ENCODE peak calls at places on chromosomes 2 and 18, in seven cellular contexts. One of them, this sample, is unnamed.

GRCh38 chr2:225190987-225191386 is 148.7 kb upstream of the DOCK10 start:
- DNase-seq in GM12892: no peak
- DNase-seq in IMR-90: peak
- DNase-seq in ovary: no peak
- DNase-seq in breast epithelium: no peak
- DNase-seq in body of pancreas: no peak
- DNase-seq in sigmoid colon: no peak
- DNase-seq in this sample: no peak

GRCh38 chr2:118614856-118615255 is 232.6 kb downstream of the EN1 start:
- DNase-seq in body of pancreas: no peak
- DNase-seq in GM12892: no peak
- DNase-seq in breast epithelium: no peak
- DNase-seq in IMR-90: no peak
- DNase-seq in ovary: no peak
- DNase-seq in sigmoid colon: no peak
- DNase-seq in this sample: no peak

GRCh38 chr2:95012881-95013550 is 12.5 kb upstream of the MAL start:
- DNase-seq in body of pancreas: no peak
- DNase-seq in breast epithelium: no peak
- DNase-seq in IMR-90: no peak
- DNase-seq in sigmoid colon: no peak
- DNase-seq in GM12892: peak
- DNase-seq in ovary: no peak
- DNase-seq in this sample: no peak

GRCh38 chr2:193985272-193985671 is 1671.8 kb upstream of the SLC39A10 start:
- DNase-seq in breast epithelium: no peak
- DNase-seq in IMR-90: no peak
- DNase-seq in sigmoid colon: no peak
- DNase-seq in body of pancreas: no peak
- DNase-seq in GM12892: no peak
- DNase-seq in ovary: no peak
- DNase-seq in this sample: no peak

GRCh38 chr2:17104454-17104853 is 413.8 kb downstream of the RAD51AP2 start:
- DNase-seq in IMR-90: peak
- DNase-seq in ovary: no peak
- DNase-seq in breast epithelium: no peak
- DNase-seq in sigmoid colon: no peak
- DNase-seq in GM12892: no peak
- DNase-seq in body of pancreas: no peak
- DNase-seq in this sample: no peak

GRCh38 chr2:144041612-144042011 is 478.3 kb downstream of the ZEB2 start:
- DNase-seq in IMR-90: no peak
- DNase-seq in GM12892: no peak
- DNase-seq in sigmoid colon: no peak
- DNase-seq in ovary: no peak
- DNase-seq in body of pancreas: no peak
- DNase-seq in breast epithelium: no peak
- DNase-seq in this sample: no peak

GRCh38 chr2:62705859-62706720 is 577 bp downstream of the EHBP1 start:
- DNase-seq in ovary: no peak
- DNase-seq in GM12892: peak
- DNase-seq in IMR-90: peak
- DNase-seq in body of pancreas: peak
- DNase-seq in sigmoid colon: peak
- DNase-seq in breast epithelium: peak
- DNase-seq in this sample: peak

GRCh38 chr2:140157816-140158215 is 1377.6 kb upstream of the NXPH2 start:
- DNase-seq in breast epithelium: no peak
- DNase-seq in sigmoid colon: no peak
- DNase-seq in GM12892: no peak
- DNase-seq in body of pancreas: no peak
- DNase-seq in ovary: no peak
- DNase-seq in IMR-90: no peak
- DNase-seq in this sample: no peak

GRCh38 chr2:153622285-153622684 is 143.7 kb upstream of the RPRM start:
- DNase-seq in body of pancreas: no peak
- DNase-seq in breast epithelium: no peak
- DNase-seq in sigmoid colon: no peak
- DNase-seq in GM12892: no peak
- DNase-seq in IMR-90: no peak
- DNase-seq in ovary: no peak
- DNase-seq in this sample: no peak

GRCh38 chr2:52253605-52254004 is 1221.7 kb upstream of the NRXN1 start:
- DNase-seq in body of pancreas: no peak
- DNase-seq in IMR-90: peak
- DNase-seq in sigmoid colon: no peak
- DNase-seq in GM12892: no peak
- DNase-seq in breast epithelium: no peak
- DNase-seq in ovary: no peak
- DNase-seq in this sample: no peak

GRCh38 chr18:8776013-8776515 is 70.7 kb downstream of the MTCL1 start:
- DNase-seq in sigmoid colon: no peak
- DNase-seq in breast epithelium: no peak
- DNase-seq in ovary: no peak
- DNase-seq in GM12892: no peak
- DNase-seq in IMR-90: no peak
- DNase-seq in body of pancreas: no peak
- DNase-seq in this sample: no peak

GRCh38 chr2:28137221-28137620 is 246.7 kb downstream of the BABAM2 start:
- DNase-seq in GM12892: no peak
- DNase-seq in sigmoid colon: peak
- DNase-seq in IMR-90: peak
- DNase-seq in body of pancreas: no peak
- DNase-seq in breast epithelium: no peak
- DNase-seq in ovary: no peak
- DNase-seq in this sample: peak

GRCh38 chr2:141641462-141641861 is 489.4 kb downstream of the LRP1B start:
- DNase-seq in IMR-90: peak
- DNase-seq in ovary: no peak
- DNase-seq in breast epithelium: no peak
- DNase-seq in sigmoid colon: no peak
- DNase-seq in GM12892: no peak
- DNase-seq in body of pancreas: no peak
- DNase-seq in this sample: no peak

GRCh38 chr2:139048017-139048416 is 267.8 kb upstream of the NXPH2 start:
- DNase-seq in body of pancreas: no peak
- DNase-seq in IMR-90: no peak
- DNase-seq in GM12892: no peak
- DNase-seq in sigmoid colon: no peak
- DNase-seq in ovary: no peak
- DNase-seq in breast epithelium: no peak
- DNase-seq in this sample: no peak

GRCh38 chr18:76212958-76213357 is 282.1 kb downstream of the ZNF516 start:
- DNase-seq in sigmoid colon: no peak
- DNase-seq in GM12892: no peak
- DNase-seq in ovary: no peak
- DNase-seq in breast epithelium: no peak
- DNase-seq in body of pancreas: no peak
- DNase-seq in IMR-90: no peak
- DNase-seq in this sample: no peak

GRCh38 chr18:79664525-79665125 is 15.0 kb upstream of the CTDP1 start:
- DNase-seq in IMR-90: peak
- DNase-seq in breast epithelium: no peak
- DNase-seq in sigmoid colon: no peak
- DNase-seq in body of pancreas: no peak
- DNase-seq in GM12892: no peak
- DNase-seq in ovary: no peak
- DNase-seq in this sample: no peak

GRCh38 chr18:56460590-56460989 is 177.8 kb downstream of the TXNL1 start:
- DNase-seq in GM12892: no peak
- DNase-seq in sigmoid colon: no peak
- DNase-seq in breast epithelium: no peak
- DNase-seq in IMR-90: no peak
- DNase-seq in ovary: no peak
- DNase-seq in body of pancreas: no peak
- DNase-seq in this sample: no peak

GRCh38 chr18:69969491-69969890 is 21.8 kb upstream of the CD226 start:
- DNase-seq in body of pancreas: no peak
- DNase-seq in breast epithelium: no peak
- DNase-seq in GM12892: no peak
- DNase-seq in IMR-90: no peak
- DNase-seq in ovary: no peak
- DNase-seq in sigmoid colon: no peak
- DNase-seq in this sample: no peak

GRCh38 chr2:64141711-64142405 is 2.4 kb downstream of the PELI1 start:
- DNase-seq in GM12892: no peak
- DNase-seq in body of pancreas: no peak
- DNase-seq in IMR-90: peak
- DNase-seq in ovary: no peak
- DNase-seq in sigmoid colon: no peak
- DNase-seq in breast epithelium: no peak
- DNase-seq in this sample: peak

GRCh38 chr18:28485210-28485801 is 308.4 kb upstream of the CDH2 start:
- DNase-seq in GM12892: no peak
- DNase-seq in body of pancreas: no peak
- DNase-seq in IMR-90: no peak
- DNase-seq in sigmoid colon: no peak
- DNase-seq in breast epithelium: no peak
- DNase-seq in ovary: no peak
- DNase-seq in this sample: no peak

GRCh38 chr2:190984595-190984994 is 29.4 kb downstream of the STAT1 start:
- DNase-seq in GM12892: no peak
- DNase-seq in sigmoid colon: no peak
- DNase-seq in body of pancreas: no peak
- DNase-seq in ovary: no peak
- DNase-seq in breast epithelium: no peak
- DNase-seq in IMR-90: peak
- DNase-seq in this sample: no peak

GRCh38 chr18:44651453-44651852 is 29.2 kb upstream of the SETBP1 start:
- DNase-seq in sigmoid colon: no peak
- DNase-seq in IMR-90: peak
- DNase-seq in ovary: no peak
- DNase-seq in breast epithelium: no peak
- DNase-seq in body of pancreas: no peak
- DNase-seq in GM12892: no peak
- DNase-seq in this sample: no peak

GRCh38 chr2:191038241-191038725 is 24.3 kb upstream of the STAT1 start:
- DNase-seq in GM12892: no peak
- DNase-seq in body of pancreas: no peak
- DNase-seq in breast epithelium: no peak
- DNase-seq in sigmoid colon: no peak
- DNase-seq in IMR-90: peak
- DNase-seq in ovary: no peak
- DNase-seq in this sample: no peak

GRCh38 chr2:100731535-100731981 is 88.4 kb upstream of the NPAS2 start:
- DNase-seq in body of pancreas: no peak
- DNase-seq in sigmoid colon: no peak
- DNase-seq in IMR-90: peak
- DNase-seq in ovary: no peak
- DNase-seq in breast epithelium: no peak
- DNase-seq in GM12892: no peak
- DNase-seq in this sample: no peak

GRCh38 chr2:241837197-241837596 is 21.5 kb downstream of the PDCD1 start:
- DNase-seq in sigmoid colon: no peak
- DNase-seq in IMR-90: no peak
- DNase-seq in GM12892: no peak
- DNase-seq in breast epithelium: no peak
- DNase-seq in body of pancreas: no peak
- DNase-seq in ovary: no peak
- DNase-seq in this sample: no peak

GRCh38 chr2:73842739-73843019 is 13.9 kb downstream of the STAMBP start:
- DNase-seq in GM12892: no peak
- DNase-seq in sigmoid colon: no peak
- DNase-seq in ovary: no peak
- DNase-seq in IMR-90: peak
- DNase-seq in breast epithelium: no peak
- DNase-seq in body of pancreas: no peak
- DNase-seq in this sample: no peak

DNA sequence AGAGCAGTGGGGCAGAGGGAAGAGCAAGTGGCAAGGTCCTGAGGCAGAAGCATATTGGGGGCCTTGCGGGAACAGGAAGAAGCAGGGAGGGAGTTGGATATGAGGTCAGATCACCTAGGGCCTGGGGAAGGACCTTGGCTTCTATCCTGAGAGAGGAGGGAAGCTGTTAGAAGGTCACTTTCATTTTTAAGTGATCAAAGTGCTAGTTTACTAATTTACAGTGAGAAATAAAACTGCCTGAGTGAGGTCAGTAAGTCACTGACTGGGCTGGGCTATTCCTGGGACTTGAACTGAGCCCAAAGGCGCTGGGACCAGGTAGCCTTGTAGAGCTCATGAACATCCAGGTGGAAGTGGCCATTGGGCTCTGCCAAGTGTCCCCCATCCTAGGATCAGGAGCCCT is 76.6 kb upstream of the B3GNT7 start:
- DNase-seq in ovary: no peak
- DNase-seq in sigmoid colon: no peak
- DNase-seq in body of pancreas: no peak
- DNase-seq in IMR-90: no peak
- DNase-seq in breast epithelium: no peak
- DNase-seq in GM12892: no peak
- DNase-seq in this sample: no peak
- TF ChIP-seq POLR2A in ovary: no peak
- TF ChIP-seq POLR2A in sigmoid colon: no peak
- TF ChIP-seq POLR2A in body of pancreas: no peak
- TF ChIP-seq POLR2A in IMR-90: no peak
- TF ChIP-seq POLR2A in breast epithelium: no peak
- TF ChIP-seq POLR2A in GM12892: no peak
- TF ChIP-seq POLR2A in this sample: no peak

GRCh38 chr2:8679827-8680731 is 1.8 kb upstream of the ID2 start:
- DNase-seq in ovary: no peak
- DNase-seq in IMR-90: peak
- DNase-seq in GM12892: no peak
- DNase-seq in sigmoid colon: peak
- DNase-seq in breast epithelium: peak
- DNase-seq in body of pancreas: peak
- DNase-seq in this sample: peak
- TF ChIP-seq POLR2A in ovary: no peak
- TF ChIP-seq POLR2A in IMR-90: peak
- TF ChIP-seq POLR2A in GM12892: no peak
- TF ChIP-seq POLR2A in sigmoid colon: no peak
- TF ChIP-seq POLR2A in breast epithelium: no peak
- TF ChIP-seq POLR2A in body of pancreas: peak
- TF ChIP-seq POLR2A in this sample: no peak

GRCh38 chr2:157838442-157839161 is 37.5 kb downstream of the ACVR1 start:
- DNase-seq in IMR-90: peak
- DNase-seq in ovary: no peak
- DNase-seq in breast epithelium: no peak
- DNase-seq in sigmoid colon: no peak
- DNase-seq in body of pancreas: peak
- DNase-seq in GM12892: no peak
- DNase-seq in this sample: peak
- TF ChIP-seq POLR2A in IMR-90: no peak
- TF ChIP-seq POLR2A in ovary: no peak
- TF ChIP-seq POLR2A in breast epithelium: no peak
- TF ChIP-seq POLR2A in sigmoid colon: no peak
- TF ChIP-seq POLR2A in body of pancreas: no peak
- TF ChIP-seq POLR2A in GM12892: no peak
- TF ChIP-seq POLR2A in this sample: no peak

DNA sequence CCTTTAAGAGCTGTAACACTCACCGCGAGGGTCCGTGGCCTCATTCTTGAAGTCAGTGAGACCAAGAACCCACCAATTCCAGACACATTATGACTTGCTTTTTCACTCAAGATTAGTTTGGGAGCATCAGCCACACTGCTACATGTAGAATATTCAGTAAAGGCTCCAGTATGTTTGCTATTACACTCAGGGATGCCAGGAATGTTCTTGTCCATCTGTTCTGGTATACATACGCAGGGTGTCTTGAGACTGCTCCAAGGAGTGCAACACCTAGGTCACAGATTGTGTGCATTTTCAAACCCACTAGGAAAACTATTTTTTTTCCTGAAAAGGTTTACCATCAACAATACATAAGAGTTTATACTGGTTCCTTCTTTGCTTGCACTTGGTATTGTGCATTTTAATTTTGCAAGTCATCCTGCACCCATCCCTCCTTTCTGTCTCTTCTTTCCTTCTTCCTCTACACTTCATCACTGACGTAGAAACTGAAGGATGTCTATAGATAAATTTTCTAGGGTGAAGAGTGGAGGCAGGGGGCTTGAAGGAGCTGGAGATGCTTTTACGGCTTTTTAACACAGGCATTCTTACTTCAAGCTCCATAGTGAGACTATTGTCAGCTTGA is 35.3 kb upstream of the MAP2 start:
- DNase-seq in ovary: no peak
- DNase-seq in breast epithelium: no peak
- DNase-seq in body of pancreas: no peak
- DNase-seq in IMR-90: no peak
- DNase-seq in GM12892: no peak
- DNase-seq in sigmoid colon: no peak
- DNase-seq in this sample: no peak
- TF ChIP-seq POLR2A in ovary: no peak
- TF ChIP-seq POLR2A in breast epithelium: no peak
- TF ChIP-seq POLR2A in body of pancreas: no peak
- TF ChIP-seq POLR2A in IMR-90: no peak
- TF ChIP-seq POLR2A in GM12892: no peak
- TF ChIP-seq POLR2A in sigmoid colon: no peak
- TF ChIP-seq POLR2A in this sample: no peak